ENCODE peak calls at places on chromosomes 5 and 9, in nine cellular contexts. P is NCI-H2081 treated with DMSO at 0.1 percent for 48 hours; N is BJ; J is islet precursor cell; Q is effector CD4-positive, alpha-beta T cell; Y is NCI-H1092 treated with DMSO at 0.1 percent for 48 hours; S is MCF 10A; R is activated T-helper 9 cell treated with anti-CD3 and anti-CD28 coated beads, Interleukin-2, amount 50 U/mL, for 16 hours; H is activated CD4-positive, alpha-beta T cell treated with anti-CD3 and anti-CD28 coated beads, Interleukin-2, amount 50 U/mL, for 1 hour. A is an unnamed sample.

GRCh38 chr9:101465330-101465915 is 29.8 kb upstream of the ALDOB start:
- DNase-seq in J (peak; percentile 69), R (no peak), H (no peak), N (peak; percentile 46), Y (peak; percentile 6), P (no peak), Q (no peak), S (peak; percentile 94), A (peak; percentile 56)

GRCh38 chr9:88691811-88692210 is 156.8 kb downstream of the NXNL2 start:
- DNase-seq in H (no peak), S (no peak), Q (no peak), P (no peak), N (no peak), Y (no peak), J (no peak), R (no peak), A (no peak)

GRCh38 chr5:163756170-163756569 is 250.8 kb downstream of the MAT2B start:
- DNase-seq in J (no peak), Q (no peak), R (no peak), N (no peak), S (no peak), H (no peak), P (no peak), Y (no peak), A (no peak)

GRCh38 chr5:39948867-39949468 is 524.2 kb upstream of the DAB2 start:
- DNase-seq in Y (peak; percentile 26), P (no peak), N (peak; percentile 1), H (peak; percentile 45), J (no peak), Q (peak; percentile 58), S (peak; percentile 79), R (peak; percentile 7), A (peak; percentile 3)

GRCh38 chr5:52956915-52957747 is 32.0 kb upstream of the ITGA2 start:
- DNase-seq in R (no peak), P (no peak), H (no peak), N (no peak), Y (no peak), J (no peak), Q (no peak), S (no peak), A (no peak)

GRCh38 chr5:62371409-62371808 is 32.3 kb downstream of the DIMT1 start:
- DNase-seq in J (no peak), H (no peak), N (no peak), Y (no peak), S (no peak), P (no peak), R (no peak), Q (no peak), A (no peak)

GRCh38 chr5:76386360-76386759 is 16.7 kb upstream of the IQGAP2 start:
- DNase-seq in N (no peak), S (peak; percentile 64), H (no peak), P (no peak), Q (no peak), Y (no peak), R (no peak), J (no peak), A (no peak)

GRCh38 chr5:60207031-60207430 is 313.5 kb upstream of the PDE4D start:
- DNase-seq in N (no peak), R (no peak), H (no peak), P (no peak), Q (no peak), S (no peak), Y (no peak), J (no peak), A (no peak)

GRCh38 chr5:135028791-135029467 is 5.1 kb downstream of the PITX1 start:
- DNase-seq in Q (no peak), J (peak; percentile 73), N (no peak), Y (no peak), H (no peak), R (no peak), S (no peak), P (no peak), A (peak; percentile 86)

GRCh38 chr5:159645194-159645846 is 271.0 kb upstream of the ADRA1B start:
- DNase-seq in Y (no peak), R (no peak), H (no peak), J (no peak), P (no peak), S (no peak), Q (no peak), N (no peak), A (no peak)

GRCh38 chr5:116453920-116454319 is 120.7 kb downstream of the SEMA6A start:
- DNase-seq in J (no peak), P (no peak), Y (no peak), S (no peak), N (no peak), R (no peak), Q (no peak), H (no peak), A (no peak)

GRCh38 chr9:120267929-120268328 is 312.0 kb downstream of the CDK5RAP2 start:
- DNase-seq in R (no peak), N (no peak), J (no peak), H (no peak), Q (no peak), S (peak; percentile 6), Y (no peak), P (no peak), A (no peak)

GRCh38 chr9:28542928-28543327 is 969.6 kb upstream of the C9orf72 start:
- DNase-seq in Y (no peak), N (no peak), R (no peak), Q (no peak), P (no peak), J (no peak), H (no peak), S (no peak), A (no peak)

GRCh38 chr5:175248416-175248905 is 195.5 kb downstream of the DRD1 start:
- DNase-seq in Q (no peak), J (no peak), H (no peak), P (no peak), N (no peak), S (no peak), R (no peak), Y (no peak), A (no peak)

GRCh38 chr5:103272377-103272776 is 13.8 kb downstream of the MACIR start:
- DNase-seq in J (no peak), S (no peak), Q (no peak), P (no peak), R (no peak), N (no peak), H (no peak), Y (no peak), A (no peak)

GRCh38 chr9:16356196-16356765 is 514.2 kb downstream of the BNC2 start:
- DNase-seq in Q (no peak), R (no peak), P (no peak), N (no peak), J (peak; percentile 39), Y (no peak), S (no peak), H (no peak), A (no peak)

GRCh38 chr9:125296843-125297372 is 35.3 kb downstream of the GAPVD1 start:
- DNase-seq in J (no peak), H (no peak), N (no peak), P (peak; percentile 94), S (no peak), R (no peak), Q (no peak), Y (peak; percentile 93), A (no peak)

A was measured in ELF-1.